ENCODE peak calls at places on chromosome 16, in four cellular contexts. F is lower lobe of right lung; B is CD8-positive, alpha-beta memory T cell; H is breast epithelium. R is an unnamed sample.

GRCh38 chr16:559411-560207 is 585 bp upstream of the PRR35 start:
- DNase-seq in F (no peak), H (no peak), B (no peak), R (no peak)

GRCh38 chr16:68642436-68643064 is 2.6 kb upstream of the CDH3 start:
- DNase-seq in B (no peak), F (peak; percentile 76), H (no peak), R (no peak)

GRCh38 chr16:3497771-3498170 is 2.5 kb upstream of the C16orf90 start:
- DNase-seq in H (no peak), F (peak; percentile 19), B (no peak), R (no peak)

GRCh38 chr16:35186045-35186759 is 1726.8 kb downstream of the TP53TG3F start:
- DNase-seq in H (no peak), B (no peak), F (peak; percentile 16), R (no peak)

GRCh38 chr16:21159281-21159951 is 942 bp downstream of the LDAF1 start:
- DNase-seq in B (peak; percentile 19), H (peak; percentile 55), F (peak; percentile 81), R (no peak)

GRCh38 chr16:35908942-35909341 is 2449.5 kb downstream of the TP53TG3F start:
- DNase-seq in H (no peak), F (no peak), B (no peak), R (no peak)

GRCh38 chr16:46884513-46885293 is 541 bp downstream of the GPT2 start:
- DNase-seq in H (no peak), F (no peak), B (no peak), R (no peak)

GRCh38 chr16:80027007-80027965 is 426.7 kb upstream of the MAF start:
- DNase-seq in F (peak; percentile 49), B (no peak), H (peak; percentile 68), R (peak; percentile 26)

GRCh38 chr16:48538746-48539484 is 71.1 kb downstream of the N4BP1 start:
- DNase-seq in F (peak; percentile 45), H (no peak), B (no peak), R (no peak)

GRCh38 chr16:66486773-66487579 is 59.9 kb downstream of the BEAN1 start:
- DNase-seq in H (peak; percentile 43), B (no peak), F (no peak), R (peak; percentile 82)

GRCh38 chr16:65333298-65333697 is 211.4 kb upstream of the CDH11 start:
- DNase-seq in F (no peak), B (no peak), H (no peak), R (no peak)

GRCh38 chr16:85312642-85313540 is 200.6 kb upstream of the CIBAR2 start:
- DNase-seq in H (no peak), F (no peak), B (no peak), R (no peak)

DNA sequence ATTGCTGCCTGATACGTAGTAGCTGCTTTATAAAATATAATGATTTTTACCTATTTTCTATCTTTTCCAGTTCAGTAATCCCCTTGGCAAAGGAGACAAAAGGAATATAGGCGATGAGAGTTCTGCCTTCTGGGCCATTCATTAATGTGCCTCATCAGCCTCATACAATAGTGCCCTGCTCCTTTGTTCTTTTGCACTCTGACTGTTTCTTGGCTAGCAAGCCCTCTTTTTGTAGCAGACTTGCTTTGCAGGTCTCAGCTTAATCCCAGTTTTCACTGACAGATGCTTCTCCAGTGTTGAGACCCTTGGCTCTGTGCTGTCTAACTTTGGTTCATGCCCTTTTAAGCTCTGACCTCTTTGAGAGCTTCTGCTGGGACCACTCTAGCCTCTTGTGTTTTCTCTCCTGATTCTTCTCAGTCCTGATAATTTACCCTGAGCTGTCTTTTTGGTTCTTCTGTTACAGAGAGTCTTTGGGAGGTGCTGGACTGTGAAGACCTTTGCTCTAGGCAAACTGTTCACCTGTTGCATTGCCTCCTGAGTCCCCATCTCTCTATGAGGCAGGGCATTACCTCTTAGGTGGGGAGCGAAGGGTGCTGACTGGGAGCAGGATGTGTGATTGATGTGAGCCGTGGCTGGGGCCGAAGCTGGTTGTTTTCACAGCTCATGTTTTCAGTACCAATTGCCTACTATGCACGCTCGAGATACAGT is 10.6 kb downstream of the HSD17B2 start:
- DNase-seq in F (no peak), B (no peak), H (no peak), R (no peak)
- H3K27ac ChIP-seq in F (no peak overlapping the region), B (no peak overlapping the region), H (no peak overlapping the region), R (no peak overlapping the region)

GRCh38 chr16:61836804-61837398 is 199.3 kb downstream of the CDH8 start:
- DNase-seq in B (no peak), H (no peak), F (no peak), R (no peak)

GRCh38 chr16:61829631-61830030 is 206.6 kb downstream of the CDH8 start:
- DNase-seq in H (no peak), B (no peak), F (no peak), R (no peak)

GRCh38 chr16:61834082-61834481 is 202.2 kb downstream of the CDH8 start:
- DNase-seq in H (no peak), F (no peak), B (no peak), R (no peak)

DNA sequence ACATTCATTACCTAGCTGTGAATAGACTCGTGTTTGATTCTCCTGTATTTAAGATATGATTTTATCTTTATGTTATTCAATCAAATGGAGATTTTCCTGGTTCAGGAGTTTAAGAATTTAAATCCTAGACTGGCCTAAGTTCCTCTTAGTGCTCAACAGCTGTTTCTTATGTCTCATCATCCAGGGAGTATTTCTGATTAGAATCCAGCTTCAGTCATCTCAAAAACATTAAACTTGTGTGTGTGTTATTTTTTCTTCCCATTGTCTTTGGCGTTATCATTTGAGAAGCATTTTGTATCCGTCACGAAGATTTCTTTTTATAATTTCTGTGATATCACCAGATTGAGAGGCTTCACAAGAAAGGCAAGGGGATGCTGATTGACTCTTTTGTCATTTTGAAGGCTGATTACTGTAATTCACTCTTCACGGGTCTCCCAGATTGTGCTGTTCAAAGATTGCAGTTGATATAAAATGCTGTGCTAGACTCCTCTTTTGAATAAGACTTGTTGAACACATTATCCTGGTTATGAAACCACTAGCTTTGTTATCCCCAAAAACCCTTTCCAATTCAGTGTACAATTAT is 204.8 kb downstream of the CDH8 start:
- DNase-seq in F (no peak), H (no peak), B (no peak), R (no peak)
- H3K27ac ChIP-seq in F (no peak overlapping the region), H (no peak overlapping the region), B (no peak overlapping the region), R (no peak overlapping the region)

DNA sequence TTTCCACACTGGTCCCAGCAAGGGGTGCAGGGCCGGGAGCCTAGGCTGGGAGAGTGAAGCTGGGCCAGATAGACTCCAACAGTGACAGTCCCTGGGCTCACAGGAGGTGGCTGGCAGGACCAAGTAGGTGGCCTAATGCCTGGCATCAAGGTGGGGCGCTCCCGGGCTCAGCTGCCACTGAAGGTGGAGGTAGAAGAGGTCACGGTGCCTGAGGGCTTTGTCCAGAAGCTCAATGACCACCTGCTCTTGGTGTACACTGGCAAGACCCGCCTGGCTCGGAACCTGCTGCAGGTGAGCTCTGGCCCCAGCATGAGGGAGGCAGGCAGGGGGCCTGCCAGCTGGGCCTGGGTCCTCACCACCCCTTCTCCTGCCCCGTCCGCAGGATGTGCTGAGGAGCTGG is 23.8 kb downstream of the FCSK start:
- DNase-seq in B (no peak), F (no peak), H (no peak), R (no peak)
- H3K27ac ChIP-seq in B (no peak overlapping the region), F (peak overlapping the region; percentile 77), H (no peak overlapping the region), R (no peak overlapping the region)

GRCh38 chr16:16062023-16062932 is 112.9 kb downstream of the ABCC1 start:
- DNase-seq in H (no peak), F (no peak), B (peak; percentile 8), R (no peak)
- H3K27ac ChIP-seq in H (no peak overlapping the region), F (peak overlapping the region; percentile 1), B (no peak overlapping the region), R (peak overlapping the region; percentile 71)

DNA sequence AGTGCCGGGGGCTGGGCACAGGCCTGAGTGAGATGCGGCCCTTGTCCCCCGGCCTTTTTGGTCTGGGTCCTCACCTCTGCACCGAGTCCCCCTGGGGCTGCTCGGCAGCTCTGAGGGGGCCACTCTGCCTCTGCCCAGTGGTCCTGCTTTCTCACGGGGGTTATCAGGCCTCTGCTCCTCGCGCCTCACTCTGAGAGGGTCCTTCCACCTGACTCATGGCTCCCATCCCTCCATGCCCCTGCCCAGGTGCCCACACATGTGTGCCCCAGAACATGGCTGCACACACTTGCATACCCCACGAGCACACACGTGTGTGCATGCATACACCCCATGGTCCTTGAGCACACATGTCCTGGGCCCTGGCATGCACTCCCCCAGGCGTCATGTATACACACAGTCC is 53.7 kb downstream of the CMIP start:
- DNase-seq in F (no peak), B (no peak), H (no peak), R (no peak)
- H3K27ac ChIP-seq in F (no peak overlapping the region), B (no peak overlapping the region), H (no peak overlapping the region), R (no peak overlapping the region)

R was measured in ascending aorta.